ENCODE peak calls at places on chromosomes 1 and 21, in eight cellular contexts. F is endothelial cell of umbilical vein, P is K562, N is H1, B is HepG2, T is GM12878, Q is SK-N-SH, U is HCT116. L is an unnamed sample. For H3K36me3, the result is how much of the 10 kb centered on the place peaks cover.

GRCh38 chr1:160162936-160163335 is 11.5 kb downstream of the ATP1A4 start:
- DNase-seq in N (no peak), P (no peak), Q (no peak), F (no peak), B (no peak), U (no peak), T (no peak), L (no peak)

GRCh38 chr1:230636575-230637163 is 5.6 kb upstream of the COG2 start:
- DNase-seq in B (no peak), T (no peak), N (no peak), F (no peak), Q (no peak), P (no peak), U (no peak), L (no peak)

GRCh38 chr1:25031601-25031965 is 101.5 kb upstream of the RUNX3 start:
- DNase-seq in Q (no peak), N (no peak), P (no peak), B (no peak), T (no peak), U (no peak), F (no peak), L (no peak)

GRCh38 chr1:234533975-234534876 is 55.2 kb upstream of the TARBP1 start:
- DNase-seq in U (no peak), Q (peak), B (no peak), T (no peak), N (no peak), F (peak), P (no peak), L (no peak)

GRCh38 chr21:41555053-41555452 is 47.1 kb upstream of the TMPRSS2 start:
- DNase-seq in U (no peak), T (no peak), P (no peak), N (no peak), Q (no peak), B (no peak), F (no peak), L (no peak)

GRCh38 chr1:75130312-75130677 is 3.9 kb upstream of the LHX8 start:
- DNase-seq in B (no peak), U (no peak), P (no peak), Q (peak), N (peak), F (no peak), T (no peak), L (peak)

GRCh38 chr1:248755505-248755904 is at the start of gene LYPD8:
- DNase-seq in U (no peak), T (no peak), B (no peak), N (no peak), Q (no peak), F (no peak), P (no peak), L (no peak)

GRCh38 chr1:154006136-154006535 is 15.6 kb downstream of the RPS27 start:
- DNase-seq in Q (no peak), F (no peak), N (no peak), B (no peak), P (no peak), T (no peak), U (no peak), L (no peak)

GRCh38 chr1:38052750-38053415 is 6.3 kb upstream of the POU3F1 start:
- DNase-seq in T (peak), Q (no peak), B (no peak), N (peak), U (no peak), F (no peak), P (peak), L (peak)

GRCh38 chr1:208496467-208497371 is 252.5 kb upstream of the PLXNA2 start:
- DNase-seq in B (no peak), P (no peak), U (no peak), T (no peak), Q (no peak), F (no peak), N (no peak), L (no peak)

GRCh38 chr1:94047914-94048313 is 73.0 kb downstream of the ABCA4 start:
- DNase-seq in N (no peak), T (no peak), B (no peak), F (no peak), P (no peak), U (no peak), Q (no peak), L (no peak)

GRCh38 chr1:178564086-178564782 is 51.3 kb downstream of the TEX35 start:
- DNase-seq in F (peak), Q (no peak), U (no peak), B (peak), N (no peak), P (no peak), T (no peak), L (no peak)

GRCh38 chr1:156725683-156726280 is 2.5 kb upstream of the METTL25B start:
- DNase-seq in T (peak), P (peak), Q (peak), F (peak), U (peak), B (peak), N (peak), L (peak)

GRCh38 chr1:159821171-159821867 is 5.4 kb upstream of the SLAMF8 start:
- DNase-seq in F (no peak), P (peak), B (no peak), N (no peak), T (no peak), Q (peak), U (no peak), L (peak)

GRCh38 chr1:155083865-155084721 is 5.5 kb downstream of the EFNA3 start:
- DNase-seq in Q (peak), B (peak), U (no peak), T (no peak), P (no peak), F (peak), N (no peak), L (no peak)

GRCh38 chr1:77406661-77407060 is 124.8 kb downstream of the AK5 start:
- DNase-seq in T (no peak), B (no peak), P (no peak), F (peak), Q (peak), U (no peak), N (no peak), L (no peak)

GRCh38 chr1:35650416-35650815 is 9.1 kb upstream of the PSMB2 start:
- DNase-seq in N (no peak), Q (no peak), T (no peak), U (no peak), F (no peak), B (no peak), P (no peak), L (no peak)

GRCh38 chr1:226948480-226948879 is 8.4 kb downstream of the COQ8A start:
- DNase-seq in B (no peak), F (no peak), N (no peak), U (no peak), P (no peak), Q (no peak), T (no peak), L (no peak)

GRCh38 chr1:176878750-176879536 is 285.6 kb downstream of the ASTN1 start:
- DNase-seq in P (peak), N (peak), F (no peak), B (no peak), Q (no peak), U (no peak), T (no peak), L (peak)

GRCh38 chr1:207124389-207124788 is 20.4 kb downstream of the C4BPA start:
- DNase-seq in F (no peak), P (no peak), B (no peak), Q (no peak), U (no peak), T (no peak), N (no peak), L (no peak)

GRCh38 chr1:36204347-36204909 is 19.8 kb upstream of the THRAP3 start:
- DNase-seq in P (no peak), B (no peak), N (no peak), U (no peak), F (no peak), Q (no peak), T (no peak), L (no peak)

GRCh38 chr1:94416901-94417701 is 1.1 kb upstream of the ABCD3 start:
- DNase-seq in F (peak), N (no peak), T (no peak), B (peak), Q (no peak), P (peak), U (no peak), L (peak)

GRCh38 chr1:6222644-6223043 is 13.1 kb downstream of the ICMT start:
- DNase-seq in Q (no peak), U (no peak), P (no peak), F (no peak), N (no peak), B (no peak), T (no peak), L (no peak)

GRCh38 chr1:31626451-31627202 is 9.1 kb downstream of the HCRTR1 start:
- DNase-seq in T (no peak), Q (no peak), N (no peak), B (no peak), U (no peak), F (no peak), P (peak), L (peak)

GRCh38 chr1:8660455-8660854 is 157.0 kb downstream of the RERE start:
- DNase-seq in P (peak), N (no peak), T (no peak), F (peak), U (no peak), B (no peak), Q (peak), L (no peak)

GRCh38 chr1:47937586-47937985 is 59.6 kb downstream of the TRABD2B start:
- DNase-seq in P (no peak), U (no peak), T (no peak), B (no peak), Q (no peak), N (no peak), F (no peak), L (no peak)

GRCh38 chr1:167310732-167311131 is 90.0 kb downstream of the POU2F1 start:
- DNase-seq in U (no peak), P (no peak), F (no peak), T (no peak), N (no peak), B (no peak), Q (no peak), L (no peak)

GRCh38 chr1:211928222-211928856 is 97.8 kb upstream of the LPGAT1 start:
- DNase-seq in P (peak), N (no peak), F (no peak), T (no peak), Q (no peak), B (peak), U (no peak), L (peak)

GRCh38 chr1:161727343-161727924 is 6.1 kb downstream of the FCRLB start:
- DNase-seq in U (no peak), Q (no peak), B (no peak), N (no peak), P (no peak), F (no peak), T (no peak), L (peak)

GRCh38 chr1:99170516-99170915 is 93.8 kb upstream of the PLPPR4 start:
- DNase-seq in Q (no peak), T (no peak), N (no peak), P (no peak), U (no peak), B (no peak), F (no peak), L (no peak)

GRCh38 chr1:98325646-98326441 is 335.7 kb upstream of the SNX7 start:
- DNase-seq in P (no peak), Q (no peak), B (peak), F (peak), T (no peak), U (peak), N (no peak), L (no peak)

GRCh38 chr1:77412069-77412793 is 130.4 kb downstream of the AK5 start:
- DNase-seq in P (no peak), Q (no peak), U (no peak), B (no peak), N (no peak), T (no peak), F (peak), L (no peak)

GRCh38 chr1:207807395-207808321 is 55.8 kb downstream of the CD46 start:
- DNase-seq in T (no peak), P (peak), B (no peak), F (no peak), Q (no peak), U (no peak), N (no peak), L (no peak)

GRCh38 chr1:163227126-163227525 is 24.4 kb upstream of the RGS5 start:
- DNase-seq in B (no peak), T (no peak), F (no peak), N (no peak), U (no peak), Q (no peak), P (no peak), L (no peak)

GRCh38 chr1:113519561-113519960 is 129.2 kb downstream of the MAGI3 start:
- DNase-seq in U (no peak), Q (no peak), F (no peak), B (peak), P (no peak), T (no peak), N (no peak), L (no peak)

GRCh38 chr21:15014220-15014619 is 50.6 kb downstream of the NRIP1 start:
- DNase-seq in Q (no peak), U (no peak), N (no peak), T (no peak), F (no peak), P (no peak), B (no peak), L (no peak)

GRCh38 chr1:59126361-59126760 is 170.5 kb upstream of the FGGY start:
- DNase-seq in B (no peak), N (no peak), Q (no peak), T (no peak), P (no peak), F (no peak), U (no peak), L (no peak)

GRCh38 chr1:13778431-13778830 is 78.4 kb downstream of the PRDM2 start:
- DNase-seq in U (no peak), N (no peak), Q (no peak), F (no peak), T (no peak), B (no peak), P (no peak), L (no peak)
- H3K36me3 ChIP-seq in U (under half), N (under half), Q (half or more), F (under half), T (under half), B (half or more), P (half or more), L (under half)

GRCh38 chr1:204075890-204076837 is 3.2 kb downstream of the SOX13 start:
- DNase-seq in P (no peak), N (no peak), Q (no peak), T (no peak), U (no peak), F (no peak), B (no peak), L (no peak)
- TF ChIP-seq POLR2AphosphoS5 in P (no peak), N (no peak), Q (no peak), T (no peak), U (no peak), F (no peak), B (no peak), L (no peak)

GRCh38 chr1:220786337-220787068 is at the start of gene MTARC1:
- DNase-seq in N (peak), Q (peak), T (no peak), F (peak), P (no peak), B (peak), U (no peak), L (peak)
- H2AFZ ChIP-seq in N (peak), Q (peak), T (no peak), F (peak), P (no peak), B (no peak), U (peak), L (peak)

DNA sequence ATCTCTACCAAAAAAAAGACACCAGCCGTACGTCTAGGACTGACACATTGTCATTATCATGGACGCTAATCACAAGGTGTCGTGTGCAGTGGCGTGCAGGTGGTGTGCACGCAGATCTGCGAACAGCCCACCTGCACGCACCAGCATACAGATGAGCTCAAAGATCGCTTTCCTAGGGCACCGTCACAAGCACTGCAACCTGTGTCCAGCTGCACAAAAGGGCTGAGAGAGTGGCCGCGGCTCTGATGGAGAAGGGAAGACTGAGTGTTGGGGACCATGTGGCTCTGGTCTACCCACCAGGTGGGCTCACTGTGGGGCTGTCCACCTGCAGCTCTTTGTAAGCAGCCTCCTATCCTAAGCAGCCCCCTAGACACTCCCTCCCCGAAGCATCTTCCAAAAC is 50.9 kb downstream of the S100B start:
- DNase-seq in N (no peak), U (no peak), B (no peak), P (no peak), Q (no peak), F (no peak), T (no peak), L (no peak)
- H3K36me3 ChIP-seq in N (under half), U (under half), B (under half), P (under half), Q (half or more), F (under half), T (under half), L (under half)

DNA sequence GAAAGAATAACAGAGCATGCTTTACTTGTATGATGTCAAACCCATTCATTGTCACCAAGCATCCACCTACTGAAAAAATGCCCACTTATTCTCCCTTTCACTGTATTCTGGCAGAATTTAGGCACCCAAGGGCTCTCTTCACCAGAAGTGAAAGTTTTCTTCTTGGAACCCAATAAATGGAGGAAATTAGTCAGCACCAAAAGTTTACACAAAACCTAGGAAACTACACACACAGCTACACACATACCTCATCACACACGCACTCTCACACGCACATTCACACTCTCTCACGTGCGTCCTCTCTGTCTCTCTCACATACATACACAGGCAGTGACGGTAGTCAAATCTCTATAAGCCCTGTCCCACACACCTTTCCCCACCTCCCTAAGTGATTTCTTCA is 37.6 kb downstream of the MCOLN2 start:
- DNase-seq in T (peak), B (no peak), U (no peak), Q (no peak), F (no peak), P (no peak), N (no peak), L (no peak)
- TF ChIP-seq POLR2AphosphoS5 in T (peak), B (no peak), U (no peak), Q (no peak), F (no peak), P (no peak), N (no peak), L (no peak)

GRCh38 chr1:66764994-66765578 is 12.8 kb downstream of the DYNLT5 start:
- DNase-seq in Q (peak), T (no peak), U (peak), P (peak), N (peak), B (peak), F (peak), L (peak)
- H2AFZ ChIP-seq in Q (peak), T (no peak), U (peak), P (peak), N (no peak), B (no peak), F (no peak), L (no peak)

DNA sequence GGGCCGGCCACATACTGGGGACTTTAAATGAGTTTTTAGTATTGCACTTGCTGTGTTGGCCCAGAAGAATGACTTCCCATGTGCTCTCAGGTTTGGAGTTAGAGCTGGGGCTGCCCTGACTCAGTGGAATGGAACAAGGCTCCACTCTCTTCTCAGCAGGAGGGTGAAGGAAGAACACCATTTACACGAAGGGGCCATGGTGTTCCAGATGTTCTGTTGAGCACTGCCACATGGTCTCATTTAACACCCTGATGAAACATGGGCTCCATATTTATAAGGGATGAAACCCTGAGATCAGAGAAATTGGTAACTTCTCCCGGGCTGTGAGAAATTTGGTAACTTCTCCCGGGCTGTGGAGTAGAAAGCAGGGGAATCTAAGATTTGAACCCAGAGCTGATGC is 5.8 kb downstream of the PYCR2 start:
- DNase-seq in T (no peak), F (no peak), B (no peak), Q (no peak), U (no peak), P (no peak), N (no peak), L (no peak)
- H3K36me3 ChIP-seq in T (under half), F (under half), B (under half), Q (under half), U (under half), P (half or more), N (under half), L (under half)